ENCODE peak calls at places on chromosomes 2 and 18, in five cellular contexts. M is activated B cell treated with CpG ODN at 0.5 μM for 24 hours; Z is PC-3; N is K562; I is effector memory CD8-positive, alpha-beta T cell. S is an unnamed sample.

GRCh38 chr18:27839141-27839540 is 337.8 kb downstream of the CDH2 start:
- ATAC-seq in M (no peak), Z (peak), N (no peak), I (no peak), S (no peak)

GRCh38 chr2:9820020-9820973 is 23.0 kb upstream of the TAF1B start:
- ATAC-seq in M (no peak), Z (peak), N (no peak), I (no peak), S (no peak)

GRCh38 chr2:3659447-3660432 is 1.7 kb downstream of the ALLC start:
- ATAC-seq in M (no peak), Z (no peak), N (peak), I (no peak), S (peak)

GRCh38 chr2:110852541-110853263 is 120.3 kb downstream of the ACOXL start:
- ATAC-seq in M (no peak), Z (no peak), N (no peak), I (peak), S (no peak)

GRCh38 chr2:44932564-44933392 is 8.7 kb upstream of the SIX3 start:
- ATAC-seq in M (no peak), Z (no peak), N (no peak), I (no peak), S (no peak)

GRCh38 chr18:60978338-60978737 is 354.9 kb upstream of the CDH20 start:
- ATAC-seq in M (no peak), Z (no peak), N (no peak), I (no peak), S (no peak)

GRCh38 chr2:19357383-19358241 is 811 bp downstream of the OSR1 start:
- ATAC-seq in M (no peak), Z (peak), N (no peak), I (peak), S (no peak)

GRCh38 chr2:41595235-41595634 is 452.6 kb upstream of the PKDCC start:
- ATAC-seq in M (no peak), Z (peak), N (no peak), I (no peak), S (no peak)

GRCh38 chr2:30765876-30766470 is 41.3 kb downstream of the CAPN13 start:
- ATAC-seq in M (no peak), Z (no peak), N (no peak), I (no peak), S (no peak)

GRCh38 chr18:44700652-44701051 is 20.0 kb downstream of the SETBP1 start:
- ATAC-seq in M (peak), Z (no peak), N (peak), I (peak), S (peak)

GRCh38 chr2:43453771-43454170 is 142.1 kb downstream of the THADA start:
- ATAC-seq in M (no peak), Z (no peak), N (no peak), I (no peak), S (no peak)

GRCh38 chr2:55772309-55772980 is 78.8 kb upstream of the PNPT1 start:
- ATAC-seq in M (no peak), Z (peak), N (no peak), I (no peak), S (no peak)

GRCh38 chr2:98761267-98761781 is 30.4 kb upstream of the MGAT4A start:
- ATAC-seq in M (no peak), Z (peak), N (no peak), I (no peak), S (no peak)

GRCh38 chr2:3222636-3223035 is 155.0 kb downstream of the EIPR1 start:
- ATAC-seq in M (peak), Z (no peak), N (no peak), I (peak), S (peak)

GRCh38 chr2:25710750-25711149 is 37.4 kb upstream of the DTNB start:
- ATAC-seq in M (no peak), Z (no peak), N (no peak), I (no peak), S (no peak)

GRCh38 chr2:27288610-27289009 is 6.4 kb downstream of the TRIM54 start:
- ATAC-seq in M (no peak), Z (no peak), N (no peak), I (no peak), S (no peak)

GRCh38 chr2:79596403-79596802 is 83.6 kb downstream of the CTNNA2 start:
- ATAC-seq in M (no peak), Z (no peak), N (no peak), I (no peak), S (no peak)

S was measured in stimulated activated memory B cell treated with anti-CD40 and anti-IgM and Interleukin-4, amounts not matched to agents 10 μg/mL and 1 μg/mL and 100 μg/mL, for 72 hours.